ENCODE peak calls at places on chromosome 16, in six cellular contexts. One of them, this sample, is unnamed.

GRCh38 chr16:72124761-72125634 is 31.4 kb downstream of the DHX38 start:
- DNase-seq in body of pancreas: peak
- DNase-seq in activated CD4-positive, alpha-beta T cell treated with anti-CD3 and anti-CD28 coated beads, Interleukin-2, amount 10 ng/mL, durations not matched to agents 7 days and 5 days: peak
- DNase-seq in activated T-cell treated with anti-CD3 and anti-CD28 coated beads for 1 hour: peak
- DNase-seq in cardiac fibroblast: peak
- DNase-seq in NB4: peak
- DNase-seq in this sample: no peak

GRCh38 chr16:78002915-78003538 is 19.3 kb upstream of the CLEC3A start:
- DNase-seq in body of pancreas: peak
- DNase-seq in activated CD4-positive, alpha-beta T cell treated with anti-CD3 and anti-CD28 coated beads, Interleukin-2, amount 10 ng/mL, durations not matched to agents 7 days and 5 days: peak
- DNase-seq in activated T-cell treated with anti-CD3 and anti-CD28 coated beads for 1 hour: peak
- DNase-seq in cardiac fibroblast: peak
- DNase-seq in NB4: peak
- DNase-seq in this sample: peak

GRCh38 chr16:27273670-27274522 is 5.3 kb upstream of the NSMCE1 start:
- DNase-seq in body of pancreas: no peak
- DNase-seq in activated CD4-positive, alpha-beta T cell treated with anti-CD3 and anti-CD28 coated beads, Interleukin-2, amount 10 ng/mL, durations not matched to agents 7 days and 5 days: peak
- DNase-seq in activated T-cell treated with anti-CD3 and anti-CD28 coated beads for 1 hour: no peak
- DNase-seq in cardiac fibroblast: no peak
- DNase-seq in NB4: peak
- DNase-seq in this sample: no peak

GRCh38 chr16:65062736-65063583 is 58.9 kb downstream of the CDH11 start:
- DNase-seq in body of pancreas: no peak
- DNase-seq in activated CD4-positive, alpha-beta T cell treated with anti-CD3 and anti-CD28 coated beads, Interleukin-2, amount 10 ng/mL, durations not matched to agents 7 days and 5 days: no peak
- DNase-seq in activated T-cell treated with anti-CD3 and anti-CD28 coated beads for 1 hour: no peak
- DNase-seq in cardiac fibroblast: no peak
- DNase-seq in NB4: no peak
- DNase-seq in this sample: no peak

GRCh38 chr16:71440669-71441347 is 1.0 kb downstream of the TLE7 start:
- DNase-seq in body of pancreas: no peak
- DNase-seq in activated CD4-positive, alpha-beta T cell treated with anti-CD3 and anti-CD28 coated beads, Interleukin-2, amount 10 ng/mL, durations not matched to agents 7 days and 5 days: no peak
- DNase-seq in activated T-cell treated with anti-CD3 and anti-CD28 coated beads for 1 hour: no peak
- DNase-seq in cardiac fibroblast: no peak
- DNase-seq in NB4: peak
- DNase-seq in this sample: no peak

GRCh38 chr16:75460441-75460840 is 4.0 kb downstream of the TMEM170A start:
- DNase-seq in body of pancreas: no peak
- DNase-seq in activated CD4-positive, alpha-beta T cell treated with anti-CD3 and anti-CD28 coated beads, Interleukin-2, amount 10 ng/mL, durations not matched to agents 7 days and 5 days: no peak
- DNase-seq in activated T-cell treated with anti-CD3 and anti-CD28 coated beads for 1 hour: no peak
- DNase-seq in cardiac fibroblast: peak
- DNase-seq in NB4: no peak
- DNase-seq in this sample: no peak

GRCh38 chr16:69563605-69564580 is 1.9 kb upstream of the NFAT5 start:
- DNase-seq in body of pancreas: no peak
- DNase-seq in activated CD4-positive, alpha-beta T cell treated with anti-CD3 and anti-CD28 coated beads, Interleukin-2, amount 10 ng/mL, durations not matched to agents 7 days and 5 days: peak
- DNase-seq in activated T-cell treated with anti-CD3 and anti-CD28 coated beads for 1 hour: peak
- DNase-seq in cardiac fibroblast: no peak
- DNase-seq in NB4: peak
- DNase-seq in this sample: no peak

GRCh38 chr16:86558355-86559193 is 3.5 kb upstream of the MTHFSD start:
- DNase-seq in body of pancreas: no peak
- DNase-seq in activated CD4-positive, alpha-beta T cell treated with anti-CD3 and anti-CD28 coated beads, Interleukin-2, amount 10 ng/mL, durations not matched to agents 7 days and 5 days: no peak
- DNase-seq in activated T-cell treated with anti-CD3 and anti-CD28 coated beads for 1 hour: no peak
- DNase-seq in cardiac fibroblast: no peak
- DNase-seq in NB4: no peak
- DNase-seq in this sample: no peak

GRCh38 chr16:31105677-31106213 is 2.4 kb upstream of the BCKDK start:
- DNase-seq in body of pancreas: peak
- DNase-seq in activated CD4-positive, alpha-beta T cell treated with anti-CD3 and anti-CD28 coated beads, Interleukin-2, amount 10 ng/mL, durations not matched to agents 7 days and 5 days: peak
- DNase-seq in activated T-cell treated with anti-CD3 and anti-CD28 coated beads for 1 hour: peak
- DNase-seq in cardiac fibroblast: peak
- DNase-seq in NB4: peak
- DNase-seq in this sample: no peak

GRCh38 chr16:80526418-80527061 is 14.3 kb upstream of the DYNLRB2 start:
- DNase-seq in body of pancreas: peak
- DNase-seq in activated CD4-positive, alpha-beta T cell treated with anti-CD3 and anti-CD28 coated beads, Interleukin-2, amount 10 ng/mL, durations not matched to agents 7 days and 5 days: peak
- DNase-seq in activated T-cell treated with anti-CD3 and anti-CD28 coated beads for 1 hour: peak
- DNase-seq in cardiac fibroblast: peak
- DNase-seq in NB4: peak
- DNase-seq in this sample: no peak

This sample was measured in coronary artery.